ENCODE peak calls at places on chromosomes 11 and 22, in five cellular contexts. E, Y, A, M and O are unnamed samples.

GRCh38 chr22:45341503-45341902 is 31.8 kb downstream of the FAM118A start:
- DNase-seq in E (no peak), Y (no peak), A (no peak), M (no peak), O (no peak)

GRCh38 chr11:76637491-76638266 is 32.9 kb downstream of the LRRC32 start:
- DNase-seq in E (no peak), Y (no peak), A (no peak), M (no peak), O (no peak)

GRCh38 chr11:93099811-93100210 is 98.0 kb downstream of the SLC36A4 start:
- DNase-seq in E (peak), Y (no peak), A (no peak), M (no peak), O (no peak)

GRCh38 chr11:28092786-28093185 is 15.2 kb downstream of the KIF18A start:
- DNase-seq in E (no peak), Y (no peak), A (no peak), M (no peak), O (no peak)

GRCh38 chr22:43015677-43016042 is 711 bp upstream of the PACSIN2 start:
- DNase-seq in E (no peak), Y (no peak), A (no peak), M (no peak), O (no peak)

GRCh38 chr11:65429724-65430405 is 7.3 kb downstream of the NEAT1 start:
- DNase-seq in E (peak), Y (no peak), A (no peak), M (no peak), O (no peak)

GRCh38 chr22:33512961-33513360 is 407.3 kb downstream of the LARGE1 start:
- DNase-seq in E (peak), Y (no peak), A (no peak), M (no peak), O (no peak)

GRCh38 chr11:58286249-58286648 is 18.2 kb upstream of the OR10W1 start:
- DNase-seq in E (peak), Y (no peak), A (no peak), M (no peak), O (no peak)

GRCh38 chr11:65624931-65625627 is 9.5 kb downstream of the PCNX3 start:
- DNase-seq in E (no peak), Y (no peak), A (no peak), M (no peak), O (no peak)

GRCh38 chr22:39215070-39215396 is 29.7 kb downstream of the PDGFB start:
- DNase-seq in E (no peak), Y (no peak), A (no peak), M (no peak), O (no peak)

GRCh38 chr11:131867457-131868257 is 497.2 kb downstream of the NTM start:
- DNase-seq in E (peak), Y (peak), A (no peak), M (peak), O (peak)

GRCh38 chr11:123519055-123519796 is 89.2 kb downstream of the GRAMD1B start:
- DNase-seq in E (peak), Y (no peak), A (no peak), M (no peak), O (no peak)

GRCh38 chr22:38233427-38233826 is 31.6 kb downstream of the MAFF start:
- DNase-seq in E (no peak), Y (no peak), A (no peak), M (peak), O (no peak)

GRCh38 chr22:38870791-38871359 is 1.1 kb downstream of the CBX6 start:
- DNase-seq in E (no peak), Y (no peak), A (no peak), M (no peak), O (no peak)

GRCh38 chr11:76657139-76657823 is 13.3 kb downstream of the LRRC32 start:
- DNase-seq in E (no peak), Y (no peak), A (no peak), M (no peak), O (no peak)

GRCh38 chr11:41612415-41612814 is 153.0 kb upstream of the LRRC4C start:
- DNase-seq in E (peak), Y (no peak), A (no peak), M (peak), O (no peak)

GRCh38 chr11:72711141-72711540 is 36.9 kb upstream of the PDE2A start:
- DNase-seq in E (no peak), Y (no peak), A (no peak), M (no peak), O (no peak)

GRCh38 chr11:44453213-44453612 is 112.2 kb upstream of the CD82 start:
- DNase-seq in E (no peak), Y (no peak), A (no peak), M (no peak), O (no peak)

GRCh38 chr22:50268655-50269113 is 1.5 kb downstream of the MAPK11 start:
- DNase-seq in E (peak), Y (no peak), A (no peak), M (no peak), O (no peak)

GRCh38 chr11:78613053-78613813 is 38.6 kb upstream of the NARS2 start:
- DNase-seq in E (no peak), Y (no peak), A (no peak), M (no peak), O (no peak)